ENCODE peak calls at places on chromosomes 12 and 14, in six cellular contexts. W is H7; Z is GDM1; E is T1000; L is mesendoderm; I is stimulated activated CD8-positive, alpha-beta memory T cell treated with anti-CD3 and anti-CD28 coated beads, Interleukin-15, amount 100 ng/mL, for 24 hours. A is an unnamed sample.

GRCh38 chr14:93543766-93544165 is 113.0 kb downstream of the UNC79 start:
- DNase-seq in W (no peak), Z (no peak), E (no peak), L (no peak), I (no peak), A (no peak)

GRCh38 chr14:53432378-53432802 is 279.3 kb upstream of the DDHD1 start:
- DNase-seq in Z (peak), L (peak), E (no peak), W (peak), I (no peak), A (peak)

GRCh38 chr14:53316504-53316903 is 163.4 kb upstream of the DDHD1 start:
- DNase-seq in L (no peak), Z (no peak), I (no peak), W (no peak), E (no peak), A (no peak)

GRCh38 chr12:43758247-43758727 is 303 bp downstream of the PUS7L start:
- DNase-seq in E (no peak), I (peak), Z (no peak), W (peak), L (peak), A (no peak)

GRCh38 chr12:120790114-120790513 is 64.5 kb downstream of the ACADS start:
- DNase-seq in W (no peak), Z (no peak), L (no peak), I (no peak), E (no peak), A (no peak)

GRCh38 chr14:104721704-104722431 is 2.2 kb upstream of the ADSS1 start:
- DNase-seq in I (no peak), L (no peak), Z (no peak), E (no peak), W (no peak), A (no peak)

GRCh38 chr12:3097186-3097804 is 20.1 kb downstream of the TSPAN9 start:
- DNase-seq in I (no peak), Z (no peak), E (peak), W (no peak), L (peak), A (peak)

GRCh38 chr14:22915886-22916521 is 2.9 kb downstream of the RBM23 start:
- DNase-seq in Z (no peak), I (no peak), E (no peak), W (no peak), L (no peak), A (no peak)

GRCh38 chr12:71800177-71800576 is 39.4 kb upstream of the TBC1D15 start:
- DNase-seq in L (no peak), E (no peak), I (no peak), Z (no peak), W (no peak), A (no peak)

GRCh38 chr14:96497087-96497486 is 5.1 kb upstream of the PAPOLA start:
- DNase-seq in Z (no peak), E (no peak), L (no peak), W (no peak), I (no peak), A (no peak)

GRCh38 chr12:49983892-49984291 is 11.1 kb downstream of the AQP6 start:
- DNase-seq in L (peak), W (peak), Z (no peak), I (no peak), E (no peak), A (no peak)

GRCh38 chr12:90004319-90005074 is 295.9 kb upstream of the ATP2B1 start:
- DNase-seq in Z (no peak), W (peak), E (no peak), L (peak), I (no peak), A (no peak)

GRCh38 chr14:30016025-30016424 is 88.4 kb upstream of the PRKD1 start:
- DNase-seq in E (no peak), L (no peak), Z (no peak), I (no peak), W (no peak), A (no peak)

GRCh38 chr12:112183141-112183581 is 57.8 kb downstream of the TRAFD1 start:
- DNase-seq in L (no peak), E (no peak), W (peak), Z (no peak), I (no peak), A (no peak)

GRCh38 chr14:36271939-36272907 is 48.2 kb downstream of the MBIP start:
- DNase-seq in E (no peak), I (no peak), Z (no peak), L (no peak), W (no peak), A (no peak)

GRCh38 chr14:76832503-76832988 is 6.3 kb downstream of the LRRC74A start:
- DNase-seq in W (no peak), Z (no peak), I (no peak), L (no peak), E (no peak), A (no peak)

GRCh38 chr14:59309291-59309900 is 120.9 kb downstream of the DAAM1 start:
- DNase-seq in L (no peak), E (no peak), Z (peak), I (no peak), W (no peak), A (no peak)

GRCh38 chr14:95069547-95069946 is 87.8 kb downstream of the DICER1 start:
- DNase-seq in I (no peak), W (no peak), E (no peak), Z (no peak), L (no peak), A (no peak)

GRCh38 chr12:32151552-32151951 is 44.9 kb downstream of the BICD1 start:
- DNase-seq in E (no peak), L (no peak), W (no peak), Z (no peak), I (no peak), A (no peak)

A was measured in PC-9.